ENCODE peak calls at places on chromosomes 11 and 22, in five cellular contexts. W is fibroblast of lung, A is AG04450, V is IMR-90, K is breast epithelium. Z is an unnamed sample.

GRCh38 chr11:128948583-128948982 is 5.9 kb upstream of the TP53AIP1 start:
- DNase-seq in W (no peak), V (no peak), A (no peak), K (no peak), Z (peak; percentile 16)

GRCh38 chr22:39546889-39547586 is 14.5 kb upstream of the RPS19BP1 start:
- DNase-seq in V (peak; percentile 69), W (peak; percentile 59), K (no peak), A (no peak), Z (no peak)

GRCh38 chr11:99066609-99067008 is 45.9 kb downstream of the CNTN5 start:
- DNase-seq in K (no peak), A (no peak), W (no peak), V (no peak), Z (no peak)

GRCh38 chr22:46915978-46916730 is 153.7 kb downstream of the TBC1D22A start:
- DNase-seq in A (no peak), V (no peak), W (no peak), K (no peak), Z (no peak)

GRCh38 chr11:63961608-63962412 is 12.6 kb upstream of the COX8A start:
- DNase-seq in V (peak; percentile 31), A (no peak), K (no peak), W (peak; percentile 78), Z (peak; percentile 87)

GRCh38 chr22:25774575-25775026 is 32.6 kb downstream of the MYO18B start:
- DNase-seq in A (no peak), K (no peak), W (no peak), V (no peak), Z (no peak)

GRCh38 chr22:24117942-24118341 is 63.3 kb upstream of the SUSD2 start:
- DNase-seq in W (no peak), K (no peak), A (no peak), V (no peak), Z (no peak)

GRCh38 chr22:46742576-46743221 is 4.6 kb upstream of the CERK start:
- DNase-seq in V (no peak), A (no peak), W (no peak), K (no peak), Z (no peak)

GRCh38 chr22:44188316-44188715 is 7.6 kb downstream of the PARVG start:
- DNase-seq in V (no peak), A (no peak), W (no peak), K (no peak), Z (no peak)

GRCh38 chr11:58330861-58331260 is 28.0 kb downstream of the OR5B17 start:
- DNase-seq in K (no peak), V (peak; percentile 80), W (no peak), A (peak; percentile 29), Z (no peak)

GRCh38 chr11:18720086-18720810 is 5.7 kb downstream of the IGSF22 start:
- DNase-seq in W (no peak), V (peak; percentile 25), A (no peak), K (no peak), Z (no peak)

GRCh38 chr11:112292785-112293407 is 32.2 kb upstream of the PLET1 start:
- DNase-seq in W (peak; percentile 89), V (peak; percentile 91), K (no peak), A (peak; percentile 70), Z (peak; percentile 86)

GRCh38 chr11:112290462-112290894 is 29.8 kb upstream of the PLET1 start:
- DNase-seq in A (no peak), W (peak; percentile 6), K (no peak), V (no peak), Z (no peak)

GRCh38 chr11:112293614-112294013 is 33.0 kb upstream of the PLET1 start:
- DNase-seq in V (no peak), A (no peak), W (no peak), K (no peak), Z (no peak)

GRCh38 chr11:112291191-112291590 is 30.5 kb upstream of the PLET1 start:
- DNase-seq in W (no peak), K (no peak), V (no peak), A (no peak), Z (no peak)

DNA sequence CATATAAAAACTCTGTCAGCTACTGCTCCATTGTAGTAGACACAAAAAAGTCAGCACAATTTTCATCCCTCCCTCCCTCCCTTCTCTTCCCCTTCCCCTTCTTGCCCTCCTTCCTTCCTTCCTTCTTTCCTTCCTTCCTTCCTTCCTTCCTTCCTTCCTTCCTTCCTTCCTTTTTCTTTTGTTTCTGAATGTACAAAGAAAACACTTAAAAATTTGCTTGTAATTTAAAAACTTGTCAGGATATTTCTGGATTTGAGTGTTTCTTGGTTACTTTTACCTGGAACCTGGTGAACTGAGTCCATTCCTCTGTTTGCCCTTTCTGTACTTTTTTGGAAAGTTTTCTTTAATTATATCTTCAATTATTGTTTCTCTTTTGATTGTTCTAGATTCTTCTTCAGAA is 31.5 kb upstream of the PLET1 start:
- DNase-seq in K (no peak), W (no peak), A (no peak), V (no peak), Z (no peak)
- H3K27ac ChIP-seq in K (no peak overlapping the region), W (peak overlapping the region; percentile 50), A (no peak overlapping the region), V (no peak overlapping the region), Z (no peak overlapping the region)

DNA sequence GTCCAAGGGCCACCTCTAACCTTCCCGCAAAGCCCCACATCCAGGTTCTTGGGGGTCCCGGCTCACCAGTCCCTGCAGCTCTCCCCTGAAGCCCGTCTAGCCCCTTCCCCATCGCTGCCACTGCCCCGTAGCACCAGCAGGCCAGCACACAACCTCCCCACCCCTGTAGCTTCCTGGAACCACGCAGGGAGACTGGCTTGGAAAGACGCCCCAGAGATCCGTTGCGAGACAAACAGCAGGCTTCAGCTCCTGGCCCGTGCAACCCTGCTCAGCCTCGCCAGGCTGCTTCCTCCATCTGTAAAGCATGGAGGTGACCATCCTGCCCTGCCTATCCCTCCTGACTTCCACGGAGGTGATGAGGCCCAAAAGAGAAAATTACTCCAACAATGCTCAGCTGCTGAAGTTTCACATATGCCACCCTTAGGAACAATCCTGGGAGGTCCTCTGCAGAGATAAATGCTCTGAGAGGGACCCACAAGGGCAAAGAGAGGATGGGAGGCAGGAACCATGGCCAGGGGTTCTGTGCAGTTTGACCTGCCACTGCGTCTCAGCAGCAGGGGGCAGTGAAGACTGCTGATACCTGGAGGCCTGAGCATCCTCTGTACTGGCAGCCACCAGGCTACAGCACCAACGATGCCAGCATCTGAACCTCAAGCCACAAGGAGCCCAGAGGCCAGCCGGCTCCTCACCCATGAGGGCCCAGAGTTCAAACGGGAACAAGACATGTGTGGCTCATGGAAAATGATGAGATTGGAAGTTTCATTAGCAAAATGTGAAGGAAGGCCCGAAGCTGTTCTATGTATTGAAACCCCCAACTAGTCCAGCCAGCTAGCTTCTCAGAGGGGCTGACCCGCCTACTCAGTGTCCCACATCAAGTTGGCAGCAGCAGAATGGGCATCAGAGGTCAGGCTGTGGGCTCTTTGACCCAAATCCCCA is 16.1 kb downstream of the DGCR2 start:
- DNase-seq in W (no peak), V (no peak), K (no peak), A (no peak), Z (no peak)
- TF ChIP-seq CTCF in W (peak; percentile 22), V (no peak), K (no peak), A (peak; percentile 30), Z (no peak)

DNA sequence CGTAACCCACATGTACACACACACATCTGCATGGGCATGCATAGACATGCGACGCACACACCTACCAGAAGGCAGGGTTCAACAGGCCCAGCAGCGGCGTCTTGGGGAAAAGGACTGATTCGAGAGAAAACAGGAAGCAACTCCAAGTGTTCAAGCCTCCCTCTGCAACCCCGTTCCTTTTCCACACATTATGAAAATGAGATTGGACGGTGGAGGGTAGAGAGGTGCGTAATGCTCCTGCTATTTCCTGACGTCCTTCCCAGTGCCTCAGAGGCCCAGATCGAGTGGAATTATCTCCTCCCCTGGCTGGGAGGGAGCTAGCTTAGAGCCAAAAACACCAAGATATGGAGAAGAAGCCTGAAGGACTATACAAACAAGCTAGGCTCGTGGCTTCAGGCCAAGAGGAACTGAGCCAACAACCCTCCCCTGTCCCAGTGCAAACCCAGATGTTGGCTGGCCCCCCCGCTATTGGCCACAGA is 289.2 kb downstream of the MN1 start:
- DNase-seq in W (peak; percentile 92), A (peak; percentile 83), K (no peak), V (peak; percentile 97), Z (peak; percentile 90)
- H3K27ac ChIP-seq in W (peak overlapping the region; percentile 43), A (peak overlapping the region; percentile 82), K (peak overlapping the region; percentile 17), V (peak overlapping the region; percentile 63), Z (peak overlapping the region; percentile 96)

GRCh38 chr11:132942611-132943324 is 589.5 kb downstream of the OPCML start:
- DNase-seq in A (no peak), K (no peak), W (peak; percentile 0), V (no peak), Z (no peak)
- TF ChIP-seq CTCF in A (peak; percentile 5), K (no peak), W (no peak), V (no peak), Z (no peak)

DNA sequence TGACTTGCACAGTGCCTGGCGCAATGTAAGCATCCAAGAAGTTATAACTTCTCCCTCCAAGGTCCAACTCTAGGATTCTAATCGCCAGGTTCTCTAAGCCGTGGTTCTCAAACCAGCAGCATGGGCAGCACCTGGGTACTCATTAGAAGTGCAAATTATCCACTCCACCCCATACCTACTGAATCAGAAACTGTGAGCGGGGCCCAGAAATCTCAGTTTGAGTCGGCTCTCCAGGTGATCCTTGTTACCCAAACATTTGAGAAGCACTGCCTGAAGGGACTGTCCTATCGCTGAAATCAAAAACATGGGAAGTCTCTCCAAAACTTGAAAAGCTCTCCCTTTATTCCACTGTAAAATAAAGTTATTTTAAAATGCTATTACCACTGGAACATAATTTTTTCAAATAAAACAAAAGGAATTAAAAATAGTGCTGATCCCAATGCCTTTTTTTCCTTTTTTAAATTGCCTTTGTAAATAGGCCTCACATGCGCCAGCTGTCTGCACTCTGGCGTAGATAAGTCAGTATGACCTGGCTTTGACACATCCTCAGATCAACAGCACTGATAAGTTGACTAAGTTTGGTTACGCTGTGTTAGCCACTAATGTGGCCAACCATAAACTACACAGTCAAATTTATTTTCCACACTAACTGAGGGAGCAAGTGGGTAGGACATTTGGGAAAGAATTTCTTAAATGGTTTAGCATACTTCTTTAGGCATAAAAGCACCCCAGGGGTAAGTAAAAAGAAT is 8.4 kb upstream of the CTR9 start:
- DNase-seq in V (peak; percentile 88), K (no peak), A (no peak), W (peak; percentile 77), Z (no peak)
- H3K27ac ChIP-seq in V (no peak overlapping the region), K (no peak overlapping the region), A (no peak overlapping the region), W (no peak overlapping the region), Z (no peak overlapping the region)